ENCODE peak calls at places on chromosomes 7 and 10, in six cellular contexts. A is fibroblast of lung; X is putamen; Q is T-helper 17 cell; M is effector CD4-positive, alpha-beta T cell; B is M059J. D is an unnamed sample.

GRCh38 chr7:151442776-151443496 is 3.0 kb upstream of the CRYGN start:
- DNase-seq in A (no peak), X (no peak), Q (no peak), M (no peak), B (no peak), D (no peak)

GRCh38 chr7:1811850-1812692 is 142.0 kb downstream of the ELFN1 start:
- DNase-seq in A (no peak), X (no peak), Q (no peak), M (no peak), B (no peak), D (peak)

GRCh38 chr10:120732643-120733313 is 118.4 kb upstream of the WDR11 start:
- DNase-seq in A (peak), X (no peak), Q (no peak), M (no peak), B (peak), D (peak)

GRCh38 chr7:138848056-138848975 is 50.3 kb upstream of the ATP6V0A4 start:
- DNase-seq in A (peak), X (no peak), Q (no peak), M (no peak), B (no peak), D (peak)

GRCh38 chr10:102545997-102546396 is 42.2 kb downstream of the SUFU start:
- DNase-seq in A (no peak), X (no peak), Q (no peak), M (no peak), B (no peak), D (no peak)

GRCh38 chr7:114718861-114719260 is 203.0 kb upstream of the MDFIC start:
- DNase-seq in A (no peak), X (no peak), Q (no peak), M (no peak), B (no peak), D (no peak)

GRCh38 chr10:117413928-117414618 is 38.8 kb upstream of the PDZD8 start:
- DNase-seq in A (peak), X (no peak), Q (no peak), M (no peak), B (peak), D (no peak)

GRCh38 chr7:97126483-97127171 is 9.1 kb downstream of the SDHAF3 start:
- DNase-seq in A (no peak), X (no peak), Q (no peak), M (no peak), B (no peak), D (no peak)

GRCh38 chr10:13627459-13628310 is 40.9 kb downstream of the PRPF18 start:
- DNase-seq in A (no peak), X (no peak), Q (no peak), M (no peak), B (no peak), D (no peak)

D was measured in astrocyte of the hippocampus.